ENCODE peak calls at places on chromosomes 13 and 19, in four cellular contexts. X, N, R and S are unnamed samples.

GRCh38 chr13:104847863-104848262 is 1687.6 kb downstream of the EFNB2 start:
- DNase-seq in X (no peak), N (no peak), R (no peak), S (no peak)

GRCh38 chr13:75798353-75799245 is 162.5 kb downstream of the LMO7 start:
- DNase-seq in N (no peak), R (no peak), X (no peak), S (no peak)

GRCh38 chr13:97976551-97977375 is 23.3 kb downstream of the IPO5 start:
- DNase-seq in R (no peak), X (peak; percentile 7), N (no peak), S (no peak)

GRCh38 chr13:94712812-94713555 is 639 bp upstream of the SOX21 start:
- DNase-seq in N (peak; percentile 34), R (no peak), X (no peak), S (no peak)

GRCh38 chr19:29836409-29836825 is 24.6 kb downstream of the CCNE1 start:
- DNase-seq in R (no peak), X (no peak), N (no peak), S (no peak)

GRCh38 chr19:46386151-46386550 is 27.2 kb downstream of the CCDC8 start:
- DNase-seq in N (no peak), X (no peak), R (no peak), S (no peak)

GRCh38 chr19:18049390-18049789 is 37.3 kb downstream of the IL12RB1 start:
- DNase-seq in X (peak; percentile 98), N (peak; percentile 92), R (peak; percentile 32), S (peak; percentile 60)

GRCh38 chr13:37074703-37075102 is 15.2 kb upstream of the SUPT20H start:
- DNase-seq in N (no peak), R (no peak), X (no peak), S (no peak)

GRCh38 chr13:108463365-108463764 is 166.0 kb upstream of the MYO16 start:
- DNase-seq in R (no peak), N (no peak), X (no peak), S (no peak)

GRCh38 chr13:112842343-112842856 is 126.6 kb upstream of the MCF2L start:
- DNase-seq in R (no peak), N (peak; percentile 50), X (peak; percentile 61), S (no peak)

GRCh38 chr13:73803997-73804396 is 330.2 kb downstream of the KLF12 start:
- DNase-seq in X (no peak), R (no peak), N (no peak), S (no peak)

GRCh38 chr19:456547-457110 is 4.2 kb downstream of the SHC2 start:
- DNase-seq in R (no peak), N (no peak), X (no peak), S (no peak)

GRCh38 chr19:17389957-17390664 is 3.9 kb downstream of the CCDC194 start:
- DNase-seq in N (no peak), X (no peak), R (no peak), S (no peak)

GRCh38 chr13:41610426-41610825 is 153.1 kb downstream of the RGCC start:
- DNase-seq in R (no peak), X (peak; percentile 45), N (peak; percentile 38), S (peak; percentile 76)

GRCh38 chr13:73326215-73326558 is 267.4 kb downstream of the KLF5 start:
- DNase-seq in R (no peak), X (no peak), N (no peak), S (no peak)

GRCh38 chr13:112254900-112255299 is 121.3 kb upstream of the SPACA7 start:
- DNase-seq in X (no peak), N (no peak), R (no peak), S (peak; percentile 22)

GRCh38 chr13:37681295-37682032 is 82.9 kb upstream of the POSTN start:
- DNase-seq in X (no peak), N (no peak), R (no peak), S (no peak)

GRCh38 chr19:46715620-46716012 is 1.3 kb downstream of the PRKD2 start:
- DNase-seq in X (no peak), R (peak; percentile 35), N (no peak), S (no peak)

GRCh38 chr19:7799640-7800355 is 30.2 kb upstream of the EVI5L start:
- DNase-seq in R (peak; percentile 72), X (peak; percentile 73), N (peak; percentile 41), S (peak; percentile 84)

GRCh38 chr13:109156181-109156935 is 526.9 kb downstream of the MYO16 start:
- DNase-seq in R (no peak), N (no peak), X (peak; percentile 34), S (no peak)

GRCh38 chr19:8458380-8458779 is 13.6 kb downstream of the HNRNPM start:
- DNase-seq in R (no peak), N (no peak), X (no peak), S (no peak)

GRCh38 chr19:14775855-14776254 is 2.5 kb downstream of the ADGRE2 start:
- DNase-seq in R (peak; percentile 31), X (no peak), N (no peak), S (no peak)

GRCh38 chr19:4380254-4380727 is 20.1 kb downstream of the SH3GL1 start:
- DNase-seq in X (peak; percentile 60), N (peak; percentile 54), R (peak; percentile 87), S (no peak)

GRCh38 chr19:2288010-2288742 is 6.2 kb upstream of the PEAK3 start:
- DNase-seq in X (no peak), R (no peak), N (no peak), S (no peak)
- H3K27ac ChIP-seq in X (no peak overlapping the region), R (no peak overlapping the region), N (no peak overlapping the region), S (no peak overlapping the region)

GRCh38 chr19:32843716-32844245 is 25.8 kb downstream of the SLC7A9 start:
- DNase-seq in N (no peak), R (no peak), X (no peak), S (no peak)
- TF ChIP-seq CTCF in N (no peak), R (no peak), X (no peak), S (no peak)

GRCh38 chr13:110363009-110363408 is 55.9 kb downstream of the COL4A2 start:
- DNase-seq in N (no peak), X (no peak), R (no peak), S (no peak)

GRCh38 chr13:110359840-110360301 is 52.8 kb downstream of the COL4A2 start:
- DNase-seq in N (no peak), R (no peak), X (no peak), S (no peak)

GRCh38 chr13:110364081-110364480 is 57.0 kb downstream of the COL4A2 start:
- DNase-seq in N (no peak), R (no peak), X (no peak), S (no peak)

GRCh38 chr13:110360598-110360997 is 53.5 kb downstream of the COL4A2 start:
- DNase-seq in N (no peak), X (no peak), R (no peak), S (no peak)

GRCh38 chr13:110361365-110361911 is 54.4 kb downstream of the COL4A2 start:
- DNase-seq in X (peak; percentile 80), R (no peak), N (peak; percentile 66), S (no peak)
- H3K4me3 ChIP-seq in X (no peak overlapping the region), R (no peak overlapping the region), N (no peak overlapping the region), S (no peak overlapping the region)

DNA sequence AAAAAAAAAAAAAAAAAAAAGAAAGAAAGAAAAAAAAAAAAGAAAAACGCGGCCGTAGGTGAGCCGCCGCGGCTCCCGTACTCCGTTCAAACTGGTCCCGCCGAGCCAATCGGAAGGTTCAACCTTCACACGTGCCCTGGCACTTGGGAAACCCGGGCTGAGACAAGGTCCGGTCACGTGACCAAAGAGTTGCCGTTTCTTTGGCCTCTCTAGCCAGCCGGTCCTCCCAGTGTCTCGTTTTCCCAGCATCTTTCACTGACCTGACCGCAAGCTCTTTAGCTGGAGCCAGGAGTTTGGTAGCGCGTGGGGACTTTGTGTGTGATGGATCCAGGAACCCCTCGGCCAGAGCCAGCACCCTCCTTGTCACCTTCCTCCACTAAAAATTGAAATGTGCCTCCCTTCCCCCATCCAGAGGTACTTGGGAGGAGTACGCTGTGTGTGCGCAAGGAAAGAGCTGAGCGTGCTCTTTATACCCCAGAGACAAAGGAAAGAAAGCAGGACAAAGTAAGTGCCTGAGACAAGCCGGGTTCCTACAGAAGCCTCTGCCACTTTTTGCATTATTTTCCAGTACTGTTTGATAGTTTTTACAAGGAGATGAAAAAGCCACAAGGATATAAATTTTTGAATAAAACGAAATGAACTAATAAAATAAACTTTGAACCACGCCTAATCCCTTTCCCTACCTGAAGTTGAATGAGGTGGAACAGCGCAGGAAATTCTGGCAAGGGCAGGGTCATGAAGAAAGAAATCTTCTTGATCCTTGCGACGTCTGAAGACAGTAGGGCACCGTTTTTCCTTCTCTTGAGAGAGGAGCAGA is 958 bp downstream of the TNPO2 start:
- DNase-seq in R (peak; percentile 97), X (peak; percentile 99), N (peak; percentile 97), S (peak; percentile 98)
- H3K27ac ChIP-seq in R (peak overlapping the region; percentile 94), X (peak overlapping the region; percentile 93), N (peak overlapping the region; percentile 92), S (peak overlapping the region; percentile 82)

DNA sequence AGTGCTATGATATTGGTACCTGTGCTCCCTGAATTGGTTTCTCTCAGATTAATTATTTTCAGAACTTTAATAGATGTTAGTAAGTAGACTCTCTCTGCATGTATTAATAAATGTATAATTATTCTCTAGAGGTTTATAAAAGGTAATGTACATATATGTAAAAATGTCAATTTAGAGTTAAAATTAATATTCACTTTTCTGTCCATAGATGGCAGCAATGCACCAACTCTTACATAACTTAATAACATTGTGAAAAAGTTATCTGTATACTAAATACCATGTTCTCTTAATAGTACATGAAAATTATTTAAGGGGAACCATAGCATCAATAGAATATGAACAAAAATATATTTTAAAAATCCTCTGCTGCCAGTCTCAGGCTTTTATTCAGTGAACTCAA is 515.0 kb upstream of the KLHL1 start:
- DNase-seq in X (no peak), N (no peak), R (no peak), S (no peak)
- TF ChIP-seq CTCF in X (peak; percentile 50), N (no peak), R (no peak), S (no peak)